ENCODE peak calls at places on chromosomes 7 and 10, in five cellular contexts. One of them, this sample, is unnamed. For H3K9me3, H3K4me1 and H3K36me3, the result is how much of the 10 kb centered on the place peaks cover.

GRCh38 chr10:120182431-120182830 is 274.6 kb upstream of the PLPP4 start:
- DNase-seq in CD4-positive, CD25-positive, alpha-beta regulatory T cell: no peak
- DNase-seq in lower lobe of right lung: no peak
- DNase-seq in CD4-positive, alpha-beta memory T cell: no peak
- DNase-seq in mammary epithelial cell: no peak
- DNase-seq in this sample: no peak

GRCh38 chr7:111029574-111030357 is 61.2 kb upstream of the LRRN3 start:
- DNase-seq in CD4-positive, CD25-positive, alpha-beta regulatory T cell: no peak
- DNase-seq in lower lobe of right lung: no peak
- DNase-seq in mammary epithelial cell: no peak
- DNase-seq in CD4-positive, alpha-beta memory T cell: no peak
- DNase-seq in this sample: no peak

GRCh38 chr7:99422091-99422624 is 13.4 kb downstream of the BUD31 start:
- DNase-seq in lower lobe of right lung: no peak
- DNase-seq in CD4-positive, CD25-positive, alpha-beta regulatory T cell: no peak
- DNase-seq in mammary epithelial cell: no peak
- DNase-seq in CD4-positive, alpha-beta memory T cell: no peak
- DNase-seq in this sample: no peak

GRCh38 chr10:110373059-110373458 is 68.3 kb upstream of the SMNDC1 start:
- DNase-seq in CD4-positive, alpha-beta memory T cell: no peak
- DNase-seq in CD4-positive, CD25-positive, alpha-beta regulatory T cell: no peak
- DNase-seq in lower lobe of right lung: no peak
- DNase-seq in mammary epithelial cell: peak
- DNase-seq in this sample: no peak

GRCh38 chr7:151447901-151448260 is 7.9 kb upstream of the CRYGN start:
- DNase-seq in CD4-positive, alpha-beta memory T cell: no peak
- DNase-seq in CD4-positive, CD25-positive, alpha-beta regulatory T cell: no peak
- DNase-seq in mammary epithelial cell: no peak
- DNase-seq in lower lobe of right lung: no peak
- DNase-seq in this sample: no peak

GRCh38 chr10:34081347-34081743 is 733.8 kb downstream of the PARD3 start:
- DNase-seq in CD4-positive, alpha-beta memory T cell: no peak
- DNase-seq in CD4-positive, CD25-positive, alpha-beta regulatory T cell: no peak
- DNase-seq in lower lobe of right lung: no peak
- DNase-seq in mammary epithelial cell: no peak
- DNase-seq in this sample: no peak

GRCh38 chr10:43857206-43857952 is 208.7 kb upstream of the ZNF32 start:
- DNase-seq in lower lobe of right lung: no peak
- DNase-seq in mammary epithelial cell: peak
- DNase-seq in CD4-positive, CD25-positive, alpha-beta regulatory T cell: no peak
- DNase-seq in CD4-positive, alpha-beta memory T cell: no peak
- DNase-seq in this sample: no peak

GRCh38 chr10:1117651-1118050 is 61.5 kb downstream of the WDR37 start:
- DNase-seq in CD4-positive, CD25-positive, alpha-beta regulatory T cell: no peak
- DNase-seq in lower lobe of right lung: no peak
- DNase-seq in mammary epithelial cell: no peak
- DNase-seq in CD4-positive, alpha-beta memory T cell: peak
- DNase-seq in this sample: no peak

GRCh38 chr10:91032614-91033248 is 111.8 kb upstream of the ANKRD1 start:
- DNase-seq in lower lobe of right lung: no peak
- DNase-seq in mammary epithelial cell: no peak
- DNase-seq in CD4-positive, CD25-positive, alpha-beta regulatory T cell: no peak
- DNase-seq in CD4-positive, alpha-beta memory T cell: no peak
- DNase-seq in this sample: no peak

GRCh38 chr7:101792051-101792651 is 25.3 kb upstream of the CUX1 start:
- DNase-seq in CD4-positive, alpha-beta memory T cell: no peak
- DNase-seq in lower lobe of right lung: no peak
- DNase-seq in mammary epithelial cell: peak
- DNase-seq in CD4-positive, CD25-positive, alpha-beta regulatory T cell: no peak
- DNase-seq in this sample: peak

GRCh38 chr7:92043637-92044036 is 90.6 kb downstream of the CYP51A1 start:
- DNase-seq in lower lobe of right lung: no peak
- DNase-seq in mammary epithelial cell: no peak
- DNase-seq in CD4-positive, alpha-beta memory T cell: no peak
- DNase-seq in CD4-positive, CD25-positive, alpha-beta regulatory T cell: no peak
- DNase-seq in this sample: no peak

GRCh38 chr10:69348824-69349541 is 67.7 kb downstream of the TACR2 start:
- DNase-seq in lower lobe of right lung: no peak
- DNase-seq in mammary epithelial cell: peak
- DNase-seq in CD4-positive, alpha-beta memory T cell: peak
- DNase-seq in CD4-positive, CD25-positive, alpha-beta regulatory T cell: no peak
- DNase-seq in this sample: no peak

DNA sequence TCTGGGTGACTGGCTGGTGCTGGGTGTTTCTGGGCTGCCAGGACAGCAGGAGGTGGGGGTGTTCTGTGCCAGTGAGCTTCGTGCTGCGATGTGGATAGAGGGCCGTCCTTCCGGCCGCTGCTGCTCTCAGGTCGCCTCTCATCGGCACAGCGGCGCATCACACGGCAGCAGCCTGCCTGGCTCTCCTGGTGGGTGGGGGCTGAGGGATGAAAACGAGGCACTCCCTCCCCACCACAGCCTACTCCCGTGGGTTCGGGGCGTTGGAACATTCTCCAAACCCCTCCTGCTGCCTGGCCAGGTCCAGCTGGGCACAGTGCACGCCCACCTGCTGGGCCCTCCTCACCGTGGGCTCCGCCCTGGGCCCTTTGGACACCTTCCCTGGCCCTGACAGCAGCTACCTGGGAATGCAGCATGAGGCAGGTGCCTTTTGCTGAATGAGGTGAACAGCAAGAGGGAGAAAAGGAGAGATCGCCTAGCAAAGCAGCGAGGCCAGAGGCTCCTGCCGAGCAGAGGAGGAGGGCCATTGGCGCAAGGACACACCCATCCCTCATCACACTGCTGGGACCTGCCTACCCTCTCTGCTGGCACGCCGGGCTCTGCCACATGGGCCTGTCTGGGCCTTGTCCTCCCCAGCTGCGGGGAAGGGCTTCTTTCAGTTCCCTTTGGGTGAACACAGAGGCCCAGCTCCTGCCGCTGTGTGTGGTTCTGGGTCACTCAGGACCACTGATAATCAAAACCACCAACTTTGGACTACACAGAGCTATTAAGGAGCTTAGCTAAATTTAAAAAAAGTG is 33.4 kb downstream of the INPP5A start:
- DNase-seq in mammary epithelial cell: peak
- DNase-seq in CD4-positive, CD25-positive, alpha-beta regulatory T cell: no peak
- DNase-seq in CD4-positive, alpha-beta memory T cell: no peak
- DNase-seq in lower lobe of right lung: no peak
- DNase-seq in this sample: no peak
- H3K9me3 ChIP-seq in mammary epithelial cell: under half
- H3K9me3 ChIP-seq in CD4-positive, CD25-positive, alpha-beta regulatory T cell: under half
- H3K9me3 ChIP-seq in CD4-positive, alpha-beta memory T cell: under half
- H3K9me3 ChIP-seq in lower lobe of right lung: under half
- H3K9me3 ChIP-seq in this sample: under half

DNA sequence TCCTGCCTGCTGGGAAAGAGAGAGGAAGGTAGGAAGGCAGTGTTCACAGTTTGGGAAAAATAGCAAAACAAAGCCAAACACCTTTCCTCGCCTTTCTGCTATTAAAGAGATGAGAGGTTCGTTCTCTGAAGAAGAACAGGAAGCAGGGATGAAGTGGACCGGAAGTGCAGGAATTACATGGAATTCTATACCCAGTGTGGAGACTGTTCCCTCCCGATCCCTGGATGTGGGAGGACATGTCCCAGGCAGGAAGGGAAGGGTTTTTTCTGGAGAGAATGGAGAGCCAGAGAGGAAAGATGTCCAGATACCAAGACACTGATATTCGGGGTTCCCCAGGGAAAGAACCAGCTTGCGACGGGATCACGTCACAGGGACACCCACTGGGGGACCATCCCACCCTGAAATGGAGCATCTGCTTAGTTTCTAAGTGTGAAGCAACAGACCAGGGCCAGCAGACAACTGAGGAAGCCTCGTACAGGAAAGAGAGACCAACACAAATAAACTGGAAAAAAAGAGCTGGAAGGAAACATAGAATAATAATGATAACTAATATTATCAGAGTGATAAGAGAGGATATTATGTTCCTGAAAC is 187.6 kb downstream of the PRPF18 start:
- DNase-seq in lower lobe of right lung: no peak
- DNase-seq in CD4-positive, alpha-beta memory T cell: no peak
- DNase-seq in mammary epithelial cell: no peak
- DNase-seq in CD4-positive, CD25-positive, alpha-beta regulatory T cell: no peak
- DNase-seq in this sample: no peak
- H3K4me1 ChIP-seq in lower lobe of right lung: under half
- H3K4me1 ChIP-seq in CD4-positive, alpha-beta memory T cell: under half
- H3K4me1 ChIP-seq in mammary epithelial cell: half or more
- H3K4me1 ChIP-seq in CD4-positive, CD25-positive, alpha-beta regulatory T cell: under half
- H3K4me1 ChIP-seq in this sample: under half

GRCh38 chr10:21891439-21891838 is 112.1 kb downstream of the DNAJC1 start:
- DNase-seq in CD4-positive, alpha-beta memory T cell: no peak
- DNase-seq in CD4-positive, CD25-positive, alpha-beta regulatory T cell: no peak
- DNase-seq in mammary epithelial cell: no peak
- DNase-seq in lower lobe of right lung: no peak
- DNase-seq in this sample: no peak

GRCh38 chr10:21895932-21896331 is 107.6 kb downstream of the DNAJC1 start:
- DNase-seq in CD4-positive, CD25-positive, alpha-beta regulatory T cell: no peak
- DNase-seq in mammary epithelial cell: no peak
- DNase-seq in CD4-positive, alpha-beta memory T cell: no peak
- DNase-seq in lower lobe of right lung: no peak
- DNase-seq in this sample: no peak

GRCh38 chr10:21889477-21890275 is 113.9 kb downstream of the DNAJC1 start:
- DNase-seq in CD4-positive, alpha-beta memory T cell: no peak
- DNase-seq in CD4-positive, CD25-positive, alpha-beta regulatory T cell: no peak
- DNase-seq in lower lobe of right lung: no peak
- DNase-seq in mammary epithelial cell: no peak
- DNase-seq in this sample: no peak

GRCh38 chr10:21899736-21900135 is 103.8 kb downstream of the DNAJC1 start:
- DNase-seq in mammary epithelial cell: no peak
- DNase-seq in CD4-positive, alpha-beta memory T cell: no peak
- DNase-seq in CD4-positive, CD25-positive, alpha-beta regulatory T cell: no peak
- DNase-seq in lower lobe of right lung: no peak
- DNase-seq in this sample: no peak

DNA sequence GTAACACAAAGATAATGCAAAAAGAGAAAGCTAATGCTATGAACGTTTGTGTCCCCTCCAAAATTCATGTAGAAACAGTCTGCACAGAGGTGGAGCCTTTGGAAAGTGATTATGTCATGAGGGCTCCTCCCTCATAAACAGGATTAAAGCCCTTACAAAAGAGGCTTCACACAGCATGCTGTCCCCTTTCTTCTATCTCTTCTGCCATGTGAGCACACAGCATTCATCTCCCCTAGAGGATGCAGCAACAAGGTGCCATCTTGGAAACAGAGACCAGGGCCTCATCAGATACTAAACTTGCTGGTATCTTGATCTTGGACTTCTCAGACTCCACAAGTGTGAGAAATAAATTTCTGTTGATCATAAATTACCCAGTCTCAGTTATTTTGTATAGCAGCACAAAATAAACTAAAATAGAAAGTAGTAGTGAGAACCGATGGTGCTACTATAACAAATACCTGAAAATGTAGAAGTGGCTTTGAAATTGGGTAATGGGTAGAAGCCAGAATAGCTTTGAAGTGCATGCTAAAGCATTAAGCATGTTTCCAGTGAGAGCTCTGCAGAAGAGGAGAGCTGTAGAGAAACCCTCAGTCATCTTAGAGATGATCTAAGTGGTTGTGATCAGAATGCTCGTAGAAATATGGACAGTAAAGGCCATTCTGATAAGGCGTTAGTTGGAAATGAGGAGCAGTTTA is 108.7 kb downstream of the DNAJC1 start:
- DNase-seq in CD4-positive, alpha-beta memory T cell: no peak
- DNase-seq in CD4-positive, CD25-positive, alpha-beta regulatory T cell: no peak
- DNase-seq in lower lobe of right lung: no peak
- DNase-seq in mammary epithelial cell: no peak
- DNase-seq in this sample: no peak
- H3K36me3 ChIP-seq in CD4-positive, alpha-beta memory T cell: under half
- H3K36me3 ChIP-seq in CD4-positive, CD25-positive, alpha-beta regulatory T cell: under half
- H3K36me3 ChIP-seq in lower lobe of right lung: under half
- H3K36me3 ChIP-seq in mammary epithelial cell: under half
- H3K36me3 ChIP-seq in this sample: under half

GRCh38 chr10:122541541-122542002 is 19.0 kb upstream of the DMBT1 start:
- DNase-seq in lower lobe of right lung: no peak
- DNase-seq in mammary epithelial cell: peak
- DNase-seq in CD4-positive, CD25-positive, alpha-beta regulatory T cell: no peak
- DNase-seq in CD4-positive, alpha-beta memory T cell: peak
- DNase-seq in this sample: no peak
- H3K9me3 ChIP-seq in lower lobe of right lung: under half
- H3K9me3 ChIP-seq in mammary epithelial cell: under half
- H3K9me3 ChIP-seq in CD4-positive, CD25-positive, alpha-beta regulatory T cell: under half
- H3K9me3 ChIP-seq in CD4-positive, alpha-beta memory T cell: under half
- H3K9me3 ChIP-seq in this sample: under half

GRCh38 chr10:125060851-125061556 is 99.4 kb downstream of the CTBP2 start:
- DNase-seq in CD4-positive, CD25-positive, alpha-beta regulatory T cell: no peak
- DNase-seq in mammary epithelial cell: peak
- DNase-seq in lower lobe of right lung: peak
- DNase-seq in CD4-positive, alpha-beta memory T cell: no peak
- DNase-seq in this sample: peak

GRCh38 chr10:125062244-125063208 is 97.8 kb downstream of the CTBP2 start:
- DNase-seq in CD4-positive, CD25-positive, alpha-beta regulatory T cell: no peak
- DNase-seq in CD4-positive, alpha-beta memory T cell: no peak
- DNase-seq in lower lobe of right lung: no peak
- DNase-seq in mammary epithelial cell: no peak
- DNase-seq in this sample: no peak

GRCh38 chr10:125060038-125060437 is 100.3 kb downstream of the CTBP2 start:
- DNase-seq in lower lobe of right lung: no peak
- DNase-seq in CD4-positive, alpha-beta memory T cell: no peak
- DNase-seq in mammary epithelial cell: no peak
- DNase-seq in CD4-positive, CD25-positive, alpha-beta regulatory T cell: no peak
- DNase-seq in this sample: no peak

GRCh38 chr10:125061557-125062243 is 98.7 kb downstream of the CTBP2 start:
- DNase-seq in mammary epithelial cell: no peak
- DNase-seq in CD4-positive, CD25-positive, alpha-beta regulatory T cell: no peak
- DNase-seq in CD4-positive, alpha-beta memory T cell: no peak
- DNase-seq in lower lobe of right lung: no peak
- DNase-seq in this sample: no peak

GRCh38 chr10:125060486-125060850 is 99.9 kb downstream of the CTBP2 start:
- DNase-seq in mammary epithelial cell: peak
- DNase-seq in lower lobe of right lung: no peak
- DNase-seq in CD4-positive, alpha-beta memory T cell: no peak
- DNase-seq in CD4-positive, CD25-positive, alpha-beta regulatory T cell: no peak
- DNase-seq in this sample: no peak
- H3K4me1 ChIP-seq in mammary epithelial cell: half or more
- H3K4me1 ChIP-seq in lower lobe of right lung: half or more
- H3K4me1 ChIP-seq in CD4-positive, alpha-beta memory T cell: under half
- H3K4me1 ChIP-seq in CD4-positive, CD25-positive, alpha-beta regulatory T cell: under half
- H3K4me1 ChIP-seq in this sample: half or more

DNA sequence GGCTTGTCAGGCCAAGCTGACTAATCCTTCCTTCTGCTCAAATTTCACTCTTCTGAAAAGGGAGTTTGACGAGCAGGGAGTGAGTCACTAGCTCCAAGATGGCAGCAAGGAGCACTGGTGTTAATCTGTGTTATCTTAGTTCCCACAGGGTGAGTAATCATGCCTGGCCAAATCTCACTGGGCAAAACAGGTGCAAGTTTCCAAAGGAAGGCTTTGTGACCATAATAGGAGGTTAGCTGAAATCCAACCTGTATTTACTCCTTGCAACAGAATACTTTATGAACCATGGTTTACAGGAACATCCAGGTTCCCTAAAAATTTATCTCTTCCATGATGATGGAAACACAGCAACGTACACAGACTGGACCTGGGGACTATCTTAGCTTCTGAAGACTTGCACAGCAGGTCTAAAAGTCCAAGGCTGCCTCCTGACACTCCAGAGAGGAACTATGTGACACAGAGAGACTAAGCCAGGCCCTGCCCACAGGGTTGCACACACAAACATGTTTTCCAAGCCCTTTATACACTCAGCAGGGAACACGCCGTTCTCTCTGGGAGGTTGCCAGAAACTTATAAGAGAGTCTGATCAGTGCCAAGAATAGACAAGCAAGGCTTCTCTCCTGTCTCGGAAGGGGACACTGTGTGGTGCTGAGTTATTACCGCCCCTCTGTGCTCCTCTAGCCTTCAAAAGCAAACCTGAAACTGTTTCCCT is 46.3 kb downstream of the PDK4 start:
- DNase-seq in CD4-positive, alpha-beta memory T cell: no peak
- DNase-seq in lower lobe of right lung: peak
- DNase-seq in mammary epithelial cell: peak
- DNase-seq in CD4-positive, CD25-positive, alpha-beta regulatory T cell: no peak
- DNase-seq in this sample: peak
- H3K36me3 ChIP-seq in CD4-positive, alpha-beta memory T cell: under half
- H3K36me3 ChIP-seq in lower lobe of right lung: under half
- H3K36me3 ChIP-seq in mammary epithelial cell: under half
- H3K36me3 ChIP-seq in CD4-positive, CD25-positive, alpha-beta regulatory T cell: under half
- H3K36me3 ChIP-seq in this sample: under half

This sample was measured in ascending aorta.